ENCODE peak calls at places on chromosome 4, in five cellular contexts. D, K, P, E and I are unnamed samples.

GRCh38 chr4:165915215-165915614 is 42.2 kb downstream of the TLL1 start:
- DNase-seq in D (no peak), K (no peak), P (no peak), E (no peak), I (no peak)

GRCh38 chr4:144817081-144817480 is 171.1 kb downstream of the HHIP start:
- DNase-seq in D (no peak), K (no peak), P (no peak), E (no peak), I (no peak)

GRCh38 chr4:61374612-61374920 is 174.4 kb downstream of the ADGRL3 start:
- DNase-seq in D (no peak), K (no peak), P (peak), E (no peak), I (no peak)

GRCh38 chr4:2806392-2807355 is 13.8 kb downstream of the SH3BP2 start:
- DNase-seq in D (no peak), K (no peak), P (no peak), E (no peak), I (no peak)

GRCh38 chr4:124851741-124852140 is 139.2 kb upstream of the ANKRD50 start:
- DNase-seq in D (no peak), K (no peak), P (no peak), E (no peak), I (no peak)

GRCh38 chr4:139301143-139301820 is at the start of gene NAA15:
- DNase-seq in D (peak), K (peak), P (peak), E (peak), I (peak)

GRCh38 chr4:68271851-68272756 is 26.6 kb upstream of the TMPRSS11B start:
- DNase-seq in D (no peak), K (peak), P (peak), E (peak), I (peak)

GRCh38 chr4:56575820-56576429 is 70.3 kb downstream of the ARL9 start:
- DNase-seq in D (no peak), K (peak), P (peak), E (peak), I (no peak)

GRCh38 chr4:2849267-2850140 is 5.9 kb downstream of the ADD1 start:
- DNase-seq in D (no peak), K (no peak), P (no peak), E (no peak), I (no peak)

GRCh38 chr4:30716158-30716557 is 4.0 kb upstream of the PCDH7 start:
- DNase-seq in D (no peak), K (peak), P (peak), E (peak), I (no peak)

GRCh38 chr4:21012851-21013331 is 312.6 kb downstream of the PACRGL start:
- DNase-seq in D (no peak), K (no peak), P (peak), E (peak), I (no peak)

GRCh38 chr4:1045193-1045594 is 33.8 kb downstream of the FGFRL1 start:
- DNase-seq in D (no peak), K (no peak), P (no peak), E (no peak), I (no peak)

GRCh38 chr4:66045913-66046312 is 375.6 kb upstream of the EPHA5 start:
- DNase-seq in D (no peak), K (no peak), P (no peak), E (no peak), I (no peak)

GRCh38 chr4:168153596-168154440 is 61.5 kb downstream of the ANXA10 start:
- DNase-seq in D (peak), K (peak), P (peak), E (peak), I (peak)

GRCh38 chr4:48944659-48945290 is 38.2 kb upstream of the OCIAD2 start:
- DNase-seq in D (peak), K (no peak), P (peak), E (no peak), I (peak)

GRCh38 chr4:158710814-158711213 is 12.4 kb downstream of the PPID start:
- DNase-seq in D (no peak), K (peak), P (no peak), E (no peak), I (no peak)

GRCh38 chr4:119209077-119209476 is 3.4 kb upstream of the USP53 start:
- DNase-seq in D (peak), K (peak), P (no peak), E (peak), I (no peak)

GRCh38 chr4:15145709-15146108 is 143.4 kb downstream of the CPEB2 start:
- DNase-seq in D (no peak), K (no peak), P (peak), E (no peak), I (no peak)

GRCh38 chr4:53189011-53189410 is 176.8 kb downstream of the SCFD2 start:
- DNase-seq in D (no peak), K (no peak), P (peak), E (peak), I (no peak)